ENCODE peak calls at places on chromosomes 13 and 19, in four cellular contexts. U is psoas muscle, Z is cardiac fibroblast, I is thoracic aorta. S is an unnamed sample.

GRCh38 chr19:51783373-51783772 is 11.6 kb upstream of the FPR3 start:
- DNase-seq in Z (peak; percentile 51), I (no peak), U (no peak), S (peak; percentile 30)

GRCh38 chr13:51818771-51819511 is 15.0 kb upstream of the DHRS12 start:
- DNase-seq in I (no peak), U (peak; percentile 30), Z (peak; percentile 71), S (peak; percentile 56)

GRCh38 chr13:110343241-110343865 is 36.3 kb downstream of the COL4A2 start:
- DNase-seq in Z (no peak), U (no peak), I (no peak), S (no peak)

GRCh38 chr13:100040196-100040595 is 48.7 kb upstream of the PCCA start:
- DNase-seq in U (no peak), Z (no peak), I (no peak), S (no peak)

GRCh38 chr19:15107056-15108010 is at the start of gene SYDE1:
- DNase-seq in I (no peak), U (peak; percentile 61), Z (peak; percentile 82), S (peak; percentile 72)

GRCh38 chr13:114078501-114079451 is 53.6 kb downstream of the RASA3 start:
- DNase-seq in I (no peak), Z (peak; percentile 80), U (peak; percentile 57), S (peak; percentile 89)

GRCh38 chr13:79458436-79458835 is 22.5 kb upstream of the NDFIP2 start:
- DNase-seq in I (no peak), Z (no peak), U (no peak), S (no peak)

GRCh38 chr19:10882108-10882457 is 10.7 kb downstream of the CARM1 start:
- DNase-seq in I (no peak), U (no peak), Z (no peak), S (no peak)

GRCh38 chr13:26949701-26950345 is 189.2 kb upstream of the GPR12 start:
- DNase-seq in U (no peak), I (no peak), Z (no peak), S (no peak)

GRCh38 chr19:50551034-50551712 is 17.1 kb downstream of the LRRC4B start:
- DNase-seq in I (no peak), Z (no peak), U (no peak), S (no peak)

GRCh38 chr19:50427997-50428425 is 4.7 kb upstream of the MYBPC2 start:
- DNase-seq in Z (peak; percentile 93), I (no peak), U (peak; percentile 86), S (peak; percentile 73)

GRCh38 chr19:47005164-47005641 is 14.4 kb upstream of the NPAS1 start:
- DNase-seq in U (no peak), Z (no peak), I (no peak), S (no peak)

GRCh38 chr19:46378268-46378667 is 31.4 kb downstream of the PPP5C start:
- DNase-seq in Z (peak; percentile 71), I (no peak), U (no peak), S (peak; percentile 86)

GRCh38 chr19:29837448-29837961 is 25.7 kb downstream of the CCNE1 start:
- DNase-seq in I (no peak), Z (no peak), U (no peak), S (no peak)

GRCh38 chr19:11496391-11497163 is 9.1 kb downstream of the ZNF653 start:
- DNase-seq in I (peak; percentile 27), U (peak; percentile 70), Z (peak; percentile 85), S (peak; percentile 81)

GRCh38 chr19:44955500-44956439 is 590 bp downstream of the CLPTM1 start:
- DNase-seq in I (no peak), Z (no peak), U (no peak), S (no peak)

GRCh38 chr13:109700176-109700575 is 86.2 kb downstream of the IRS2 start:
- DNase-seq in U (peak; percentile 49), Z (peak; percentile 94), I (no peak), S (peak; percentile 24)

GRCh38 chr19:28603453-28603852 is 609.5 kb downstream of the UQCRFS1 start:
- DNase-seq in U (no peak), Z (no peak), I (no peak), S (no peak)

GRCh38 chr13:41627425-41627824 is 170.1 kb downstream of the RGCC start:
- DNase-seq in U (no peak), I (no peak), Z (no peak), S (no peak)

GRCh38 chr19:51811344-51811743 is 16.4 kb downstream of the FPR3 start:
- DNase-seq in Z (no peak), U (peak; percentile 34), I (no peak), S (no peak)

GRCh38 chr19:49188626-49189200 is 31.1 kb downstream of the TRPM4 start:
- DNase-seq in I (no peak), Z (no peak), U (no peak), S (no peak)

GRCh38 chr19:49180659-49181058 is 23.1 kb downstream of the TRPM4 start:
- DNase-seq in I (no peak), Z (no peak), U (no peak), S (no peak)

GRCh38 chr19:49186108-49186507 is 28.5 kb downstream of the TRPM4 start:
- DNase-seq in I (no peak), U (no peak), Z (no peak), S (no peak)

DNA sequence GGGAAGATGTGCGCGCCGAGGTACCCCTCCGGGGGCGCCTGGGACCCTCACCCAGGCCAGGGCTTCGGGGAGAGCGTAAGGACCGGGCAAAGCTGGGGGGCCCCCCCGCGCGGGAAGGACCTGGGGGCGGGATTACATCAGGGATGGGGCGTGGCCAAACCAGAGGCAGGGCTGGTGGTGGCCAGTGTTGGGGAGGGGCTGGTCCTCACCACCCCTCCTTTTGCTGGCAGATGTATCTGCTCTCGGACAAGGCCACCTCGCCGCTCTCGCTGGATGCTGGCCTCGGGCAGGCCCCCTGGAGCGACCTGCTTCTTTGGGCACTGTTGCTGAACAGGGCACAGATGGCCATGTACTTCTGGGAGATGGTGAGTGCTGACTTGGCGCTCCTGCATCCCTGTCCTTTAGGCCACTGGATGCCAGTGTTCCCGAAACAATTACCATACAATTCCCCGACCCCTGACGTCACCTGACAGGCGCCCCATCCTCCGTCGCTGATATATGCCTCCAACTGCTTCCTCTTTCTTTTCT is 25.3 kb downstream of the TRPM4 start:
- DNase-seq in I (no peak), Z (no peak), U (no peak), S (no peak)
- H3K4me3 ChIP-seq in I (no peak overlapping the region), Z (no peak overlapping the region), U (no peak overlapping the region), S (no peak overlapping the region)

GRCh38 chr13:47829684-47830083 is 171.4 kb downstream of the SUCLA2 start:
- DNase-seq in Z (peak; percentile 41), U (no peak), I (no peak), S (peak; percentile 41)

GRCh38 chr13:47837104-47837880 is 163.8 kb downstream of the SUCLA2 start:
- DNase-seq in Z (no peak), U (no peak), I (no peak), S (no peak)

GRCh38 chr13:47831265-47831664 is 169.8 kb downstream of the SUCLA2 start:
- DNase-seq in Z (peak; percentile 40), U (no peak), I (no peak), S (peak; percentile 8)

GRCh38 chr13:47835470-47836228 is 165.4 kb downstream of the SUCLA2 start:
- DNase-seq in I (no peak), Z (no peak), U (no peak), S (no peak)

GRCh38 chr13:47832458-47832972 is 168.6 kb downstream of the SUCLA2 start:
- DNase-seq in Z (no peak), U (no peak), I (no peak), S (no peak)
- TF ChIP-seq CTCF in Z (no peak), U (no peak), I (no peak), S (no peak)

DNA sequence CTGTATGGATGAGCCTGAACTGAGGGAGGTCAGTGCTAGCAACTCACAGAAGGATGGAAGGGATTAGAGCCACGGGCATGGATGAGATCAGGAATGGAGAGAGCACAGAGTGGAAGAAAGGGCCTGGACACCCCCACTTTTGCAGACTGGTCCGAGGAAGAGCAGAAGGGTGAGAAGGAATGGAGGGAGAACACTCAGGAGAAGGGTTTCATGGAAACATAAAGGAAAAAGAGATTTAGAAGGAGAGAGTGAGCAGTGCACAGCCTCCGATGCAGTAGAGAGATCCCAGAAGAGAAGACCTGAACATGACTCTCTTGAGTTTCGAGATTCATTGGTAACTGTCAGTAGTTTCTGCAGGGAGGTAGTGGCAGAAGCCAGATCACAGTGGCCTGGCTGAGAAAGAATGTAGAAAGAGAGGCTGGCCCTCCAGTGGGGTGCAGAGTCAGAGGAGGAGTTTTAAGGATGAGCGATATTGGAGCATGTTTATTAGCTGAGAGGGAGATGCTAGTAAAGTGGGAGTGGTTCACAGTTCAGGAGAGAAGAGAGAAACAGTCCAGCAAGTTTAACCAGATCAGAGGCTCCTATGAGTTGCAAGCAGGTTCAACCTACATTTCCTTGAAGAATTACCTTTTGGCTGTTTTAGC is 108.9 kb downstream of the ZAR1L start:
- DNase-seq in U (no peak), Z (peak; percentile 18), I (no peak), S (no peak)
- H3K4me3 ChIP-seq in U (no peak overlapping the region), Z (no peak overlapping the region), I (no peak overlapping the region), S (no peak overlapping the region)

DNA sequence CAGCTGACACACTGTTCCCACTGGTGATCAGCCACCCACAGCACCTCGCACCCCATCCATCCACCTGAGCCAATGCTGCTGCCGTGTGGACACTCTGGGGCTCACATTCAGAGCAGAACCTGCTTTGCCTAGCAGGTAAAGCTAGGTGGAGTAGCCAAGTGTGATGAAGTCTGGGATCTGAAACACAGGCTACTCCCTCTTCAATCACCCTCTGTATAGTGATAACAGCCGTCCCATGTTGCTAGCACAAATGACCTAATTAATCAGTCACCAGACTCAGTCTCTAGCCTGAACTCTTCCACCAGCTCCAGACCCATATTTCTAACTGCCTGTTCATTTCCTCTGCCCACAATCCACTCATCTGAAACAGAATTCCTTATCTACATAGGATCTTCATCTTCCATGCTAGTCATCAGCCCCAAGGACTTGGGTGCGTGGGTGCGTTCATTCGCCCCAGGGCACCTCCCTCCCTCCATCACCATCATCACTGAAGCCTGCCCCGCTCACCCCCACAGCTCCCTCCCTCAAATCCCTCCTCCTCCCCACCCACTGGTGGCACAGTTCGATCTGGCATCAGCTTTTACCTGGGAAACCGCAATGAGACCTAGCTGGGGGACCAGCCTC is 19.8 kb downstream of the STK24 start:
- DNase-seq in Z (no peak), I (no peak), U (no peak), S (no peak)
- TF ChIP-seq CTCF in Z (no peak), I (no peak), U (no peak), S (no peak)

DNA sequence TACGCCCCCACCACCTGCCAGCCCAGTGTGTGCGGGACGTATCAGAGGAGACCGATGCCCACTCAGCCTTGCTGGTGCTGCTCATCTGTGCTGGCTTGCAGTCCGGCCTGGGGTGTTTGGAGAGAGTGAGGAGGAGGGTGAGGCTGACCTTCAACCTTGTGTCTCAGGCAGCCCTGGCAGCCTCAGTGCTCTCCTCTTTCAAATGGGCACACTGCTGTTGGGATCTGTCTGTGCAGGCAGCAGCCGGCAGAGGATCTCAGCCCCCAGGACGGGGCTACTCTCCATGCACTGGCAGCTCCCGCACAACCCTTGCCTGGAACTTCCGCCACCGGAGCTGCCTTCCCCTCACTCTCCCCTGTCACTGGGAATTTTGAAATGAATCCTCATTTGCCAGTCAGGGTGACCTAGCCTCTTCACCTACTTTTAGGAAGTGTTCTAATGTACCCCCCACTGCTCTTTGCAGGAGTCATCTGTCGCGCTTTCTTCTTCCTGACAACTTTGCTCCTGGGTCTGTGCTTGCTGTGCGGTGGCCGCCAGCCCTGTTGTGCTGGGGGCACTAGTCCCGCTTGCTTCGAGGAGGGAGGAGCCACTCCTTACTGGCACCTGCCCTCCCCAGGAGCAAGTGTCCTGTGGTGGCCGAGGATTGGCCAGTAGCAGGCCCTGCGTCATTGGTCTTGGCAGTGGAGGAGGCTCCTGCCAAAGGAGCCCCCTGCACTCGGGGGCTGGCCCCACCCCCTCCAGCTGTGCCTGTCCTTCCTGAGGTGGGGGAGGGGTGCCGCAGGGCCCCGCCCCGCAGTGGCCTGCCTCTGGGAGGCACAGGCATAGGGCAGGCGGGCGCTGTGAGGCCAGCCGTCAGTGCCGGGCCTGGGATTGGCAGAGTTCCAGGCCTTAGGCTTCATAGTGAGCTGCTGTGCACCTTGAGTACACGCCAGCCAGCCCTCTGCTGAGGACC is 53.4 kb downstream of the TSSK6 start:
- DNase-seq in I (no peak), Z (peak; percentile 70), U (peak; percentile 81), S (peak; percentile 40)
- H3K4me3 ChIP-seq in I (peak overlapping the region; percentile 65), Z (no peak overlapping the region), U (peak overlapping the region; percentile 55), S (no peak overlapping the region)